ENCODE peak calls at places on chromosomes 1 and 21, in five cellular contexts. Z is NCI-H1436; F is activated CD8-positive, alpha-beta T cell treated with anti-CD3 and anti-CD28 coated beads for 36 hours; Q is hippocampal formation; E is 8988T. T is an unnamed sample.

GRCh38 chr1:115609021-115609420 is 32.7 kb upstream of the VANGL1 start:
- DNase-seq in Z (no peak), F (no peak), Q (no peak), E (no peak), T (no peak)

GRCh38 chr1:18580676-18581419 is 49.8 kb upstream of the PAX7 start:
- DNase-seq in Z (no peak), F (no peak), Q (no peak), E (no peak), T (no peak)

GRCh38 chr1:9844106-9844505 is 20.3 kb upstream of the CLSTN1 start:
- DNase-seq in Z (no peak), F (no peak), Q (no peak), E (no peak), T (no peak)

GRCh38 chr1:164865385-164865784 is 306.4 kb downstream of the PBX1 start:
- DNase-seq in Z (no peak), F (no peak), Q (no peak), E (no peak), T (no peak)

GRCh38 chr1:117590273-117590925 is 15.4 kb upstream of the TENT5C start:
- DNase-seq in Z (no peak), F (no peak), Q (no peak), E (no peak), T (no peak)

GRCh38 chr1:60984066-60984799 is 98.1 kb upstream of the NFIA start:
- DNase-seq in Z (no peak), F (peak; percentile 8), Q (no peak), E (no peak), T (no peak)

GRCh38 chr1:27643626-27644368 is 8.8 kb upstream of the FGR start:
- DNase-seq in Z (peak; percentile 26), F (peak; percentile 81), Q (no peak), E (peak; percentile 43), T (peak; percentile 57)

GRCh38 chr1:162530318-162530984 is 31.1 kb upstream of the UAP1 start:
- DNase-seq in Z (no peak), F (no peak), Q (no peak), E (no peak), T (no peak)

GRCh38 chr1:81254560-81254959 is 546.2 kb upstream of the ADGRL2 start:
- DNase-seq in Z (no peak), F (no peak), Q (no peak), E (no peak), T (no peak)

GRCh38 chr1:230048322-230048721 is 18.7 kb upstream of the GALNT2 start:
- DNase-seq in Z (no peak), F (no peak), Q (no peak), E (no peak), T (no peak)

GRCh38 chr1:9539829-9540550 is 725 bp downstream of the SLC25A33 start:
- DNase-seq in Z (no peak), F (peak; percentile 57), Q (no peak), E (peak; percentile 49), T (peak; percentile 28)

GRCh38 chr1:59779949-59780348 is 34.8 kb upstream of the HOOK1 start:
- DNase-seq in Z (no peak), F (no peak), Q (no peak), E (no peak), T (no peak)

GRCh38 chr1:43529206-43529731 is 1.4 kb upstream of the PTPRF start:
- DNase-seq in Z (peak; percentile 84), F (peak; percentile 89), Q (peak; percentile 64), E (no peak), T (peak; percentile 43)

GRCh38 chr1:225735252-225736149 is 42.1 kb upstream of the SRP9 start:
- DNase-seq in Z (no peak), F (no peak), Q (no peak), E (no peak), T (no peak)

GRCh38 chr1:180101411-180101810 is 53.3 kb upstream of the QSOX1 start:
- DNase-seq in Z (no peak), F (no peak), Q (no peak), E (no peak), T (no peak)

GRCh38 chr1:118744420-118744819 is 243.7 kb downstream of the TBX15 start:
- DNase-seq in Z (no peak), F (no peak), Q (no peak), E (no peak), T (no peak)

GRCh38 chr1:217919683-217920502 is 288.7 kb downstream of the SPATA17 start:
- DNase-seq in Z (no peak), F (no peak), Q (no peak), E (no peak), T (no peak)

GRCh38 chr1:89873757-89874156 is 52.9 kb downstream of the LRRC8D start:
- DNase-seq in Z (no peak), F (no peak), Q (no peak), E (no peak), T (no peak)

GRCh38 chr21:35333831-35334593 is 284.9 kb upstream of the RUNX1 start:
- DNase-seq in Z (no peak), F (no peak), Q (no peak), E (no peak), T (no peak)

GRCh38 chr1:8950309-8950708 is 4.6 kb downstream of the CA6 start:
- DNase-seq in Z (no peak), F (no peak), Q (no peak), E (no peak), T (no peak)

GRCh38 chr1:200535605-200536004 is 84.9 kb downstream of the KIF14 start:
- DNase-seq in Z (peak; percentile 56), F (peak; percentile 49), Q (no peak), E (peak; percentile 48), T (peak; percentile 10)

GRCh38 chr1:155970531-155971167 is 7.7 kb downstream of the ARHGEF2 start:
- DNase-seq in Z (no peak), F (peak; percentile 62), Q (peak; percentile 78), E (no peak), T (peak; percentile 91)

GRCh38 chr1:33454646-33455282 is 17.7 kb upstream of the ZSCAN20 start:
- DNase-seq in Z (no peak), F (no peak), Q (no peak), E (no peak), T (no peak)

GRCh38 chr1:147099192-147099591 is 73.1 kb downstream of the PRKAB2 start:
- DNase-seq in Z (no peak), F (no peak), Q (no peak), E (no peak), T (no peak)